ENCODE peak calls at places on chromosomes 6 and 20, in nine cellular contexts. N, W, B, D, L, J, I, X and Y are unnamed samples.

GRCh38 chr6:158674342-158674969 is 24.6 kb downstream of the SYTL3 start:
- DNase-seq in N (no peak), W (no peak), B (no peak), D (no peak), L (peak), J (no peak), I (no peak), X (no peak), Y (no peak)

GRCh38 chr20:47063407-47063806 is 168.8 kb downstream of the EYA2 start:
- DNase-seq in N (no peak), W (peak), B (no peak), D (no peak), L (no peak), J (no peak), I (no peak), X (no peak), Y (no peak)

GRCh38 chr6:146345582-146345981 is 198.1 kb upstream of the RAB32 start:
- DNase-seq in N (no peak), W (no peak), B (peak), D (no peak), L (no peak), J (no peak), I (no peak), X (no peak), Y (no peak)

GRCh38 chr20:15942130-15942529 is 631.1 kb downstream of the KIF16B start:
- DNase-seq in N (no peak), W (no peak), B (no peak), D (no peak), L (no peak), J (no peak), I (peak), X (no peak), Y (no peak)

GRCh38 chr6:164967102-164967501 is 342.3 kb downstream of the C6orf118 start:
- DNase-seq in N (no peak), W (no peak), B (peak), D (no peak), L (no peak), J (no peak), I (no peak), X (no peak), Y (no peak)

GRCh38 chr6:100165442-100165841 is 171.4 kb upstream of the MCHR2 start:
- DNase-seq in N (no peak), W (no peak), B (no peak), D (no peak), L (no peak), J (no peak), I (no peak), X (no peak), Y (no peak)

GRCh38 chr6:33080127-33081089 is 4.6 kb downstream of the HLA-DPB1 start:
- DNase-seq in N (peak), W (peak), B (peak), D (peak), L (no peak), J (peak), I (peak), X (no peak), Y (no peak)

GRCh38 chr20:51410586-51411325 is 131.8 kb downstream of the NFATC2 start:
- DNase-seq in N (no peak), W (no peak), B (no peak), D (no peak), L (no peak), J (no peak), I (no peak), X (no peak), Y (no peak)

GRCh38 chr6:1070085-1070521 is 241.8 kb upstream of the FOXQ1 start:
- DNase-seq in N (no peak), W (peak), B (no peak), D (no peak), L (no peak), J (no peak), I (no peak), X (no peak), Y (no peak)

GRCh38 chr6:156879235-156879995 is 102.2 kb downstream of the ARID1B start:
- DNase-seq in N (no peak), W (no peak), B (no peak), D (no peak), L (no peak), J (no peak), I (no peak), X (no peak), Y (no peak)

GRCh38 chr20:56469077-56469449 is 636 bp downstream of the RTF2 start:
- DNase-seq in N (no peak), W (no peak), B (no peak), D (no peak), L (no peak), J (no peak), I (no peak), X (no peak), Y (no peak)

GRCh38 chr20:15673206-15673605 is 900.0 kb downstream of the KIF16B start:
- DNase-seq in N (no peak), W (no peak), B (no peak), D (no peak), L (no peak), J (peak), I (peak), X (no peak), Y (no peak)

GRCh38 chr6:25717856-25718740 is 36.4 kb upstream of the SLC17A4 start:
- DNase-seq in N (peak), W (no peak), B (no peak), D (no peak), L (peak), J (peak), I (peak), X (no peak), Y (no peak)

GRCh38 chr6:31945507-31946369 is at the start of gene CFB:
- DNase-seq in N (no peak), W (peak), B (peak), D (peak), L (no peak), J (peak), I (peak), X (no peak), Y (no peak)

GRCh38 chr6:89348372-89348771 is 4.2 kb downstream of the UBE2J1 start:
- DNase-seq in N (no peak), W (no peak), B (no peak), D (no peak), L (no peak), J (no peak), I (peak), X (no peak), Y (no peak)

GRCh38 chr6:133108377-133108776 is 132.8 kb upstream of the EYA4 start:
- DNase-seq in N (no peak), W (no peak), B (no peak), D (no peak), L (no peak), J (no peak), I (no peak), X (no peak), Y (no peak)

GRCh38 chr6:91135406-91135805 is 548.5 kb upstream of the MAP3K7 start:
- DNase-seq in N (no peak), W (no peak), B (no peak), D (no peak), L (no peak), J (no peak), I (no peak), X (no peak), Y (no peak)

GRCh38 chr20:14441201-14441600 is 103.8 kb upstream of the FLRT3 start:
- DNase-seq in N (no peak), W (no peak), B (no peak), D (no peak), L (no peak), J (no peak), I (no peak), X (no peak), Y (no peak)

GRCh38 chr6:165301372-165302246 is 7.8 kb downstream of the C6orf118 start:
- DNase-seq in N (no peak), W (no peak), B (no peak), D (no peak), L (no peak), J (no peak), I (no peak), X (no peak), Y (no peak)